ENCODE peak calls at places on chromosomes 5 and 9, in eight cellular contexts. B is OCI-LY7; E is astrocyte of the spinal cord; Z is CD8-positive, alpha-beta T cell; H is hepatocyte; I is AG04450; D is adrenal gland; M is heart right ventricle. S is an unnamed sample.

GRCh38 chr9:127588740-127589506 is 23.2 kb upstream of the STXBP1 start:
- DNase-seq in B (no peak), E (no peak), Z (no peak), H (no peak), I (no peak), D (no peak), M (no peak), S (no peak)

GRCh38 chr5:115098041-115098702 is 71.5 kb downstream of the TRIM36 start:
- DNase-seq in B (peak), E (peak), Z (no peak), H (peak), I (peak), D (peak), M (no peak), S (peak)

GRCh38 chr5:143066556-143067281 is 296.5 kb downstream of the ARHGAP26 start:
- DNase-seq in B (peak), E (no peak), Z (no peak), H (no peak), I (no peak), D (no peak), M (no peak), S (no peak)

GRCh38 chr9:137970686-137971476 is 93.3 kb downstream of the CACNA1B start:
- DNase-seq in B (no peak), E (no peak), Z (peak), H (peak), I (no peak), D (no peak), M (no peak), S (no peak)

GRCh38 chr5:163105456-163105855 is 331.9 kb upstream of the CCNG1 start:
- DNase-seq in B (no peak), E (peak), Z (no peak), H (peak), I (no peak), D (no peak), M (no peak), S (no peak)

GRCh38 chr9:98074119-98074990 is 17.8 kb downstream of the NANS start:
- DNase-seq in B (peak), E (peak), Z (peak), H (peak), I (no peak), D (peak), M (peak), S (peak)

GRCh38 chr5:51651476-51651875 is 268.2 kb downstream of the ISL1 start:
- DNase-seq in B (no peak), E (peak), Z (no peak), H (no peak), I (no peak), D (no peak), M (no peak), S (no peak)

GRCh38 chr5:1177826-1178528 is 23.4 kb upstream of the SLC6A19 start:
- DNase-seq in B (no peak), E (no peak), Z (no peak), H (no peak), I (no peak), D (peak), M (no peak), S (no peak)

GRCh38 chr9:130627896-130628792 is 36.2 kb upstream of the PRDM12 start:
- DNase-seq in B (no peak), E (no peak), Z (no peak), H (no peak), I (no peak), D (no peak), M (no peak), S (no peak)

GRCh38 chr9:134319306-134320194 is 6.7 kb upstream of the RXRA start:
- DNase-seq in B (no peak), E (no peak), Z (no peak), H (no peak), I (no peak), D (no peak), M (peak), S (no peak)

GRCh38 chr5:41832430-41832829 is 37.8 kb downstream of the OXCT1 start:
- DNase-seq in B (no peak), E (no peak), Z (no peak), H (no peak), I (no peak), D (no peak), M (no peak), S (no peak)

GRCh38 chr9:135602789-135603481 is 36.4 kb downstream of the GLT6D1 start:
- DNase-seq in B (peak), E (peak), Z (peak), H (peak), I (no peak), D (peak), M (no peak), S (peak)

GRCh38 chr9:108622467-108622866 is 233.3 kb downstream of the ACTL7B start:
- DNase-seq in B (no peak), E (peak), Z (no peak), H (no peak), I (no peak), D (no peak), M (no peak), S (peak)

GRCh38 chr5:142385194-142385593 is 60.4 kb upstream of the SPRY4 start:
- DNase-seq in B (no peak), E (peak), Z (no peak), H (no peak), I (peak), D (no peak), M (no peak), S (peak)

GRCh38 chr9:133109931-133110650 is 10.9 kb downstream of the RALGDS start:
- DNase-seq in B (no peak), E (no peak), Z (no peak), H (no peak), I (no peak), D (no peak), M (no peak), S (no peak)

GRCh38 chr5:26791021-26791420 is 247.4 kb downstream of the CDH9 start:
- DNase-seq in B (no peak), E (no peak), Z (no peak), H (no peak), I (no peak), D (no peak), M (no peak), S (peak)

GRCh38 chr9:128911529-128912035 is 9.2 kb upstream of the PHYHD1 start:
- DNase-seq in B (no peak), E (peak), Z (no peak), H (no peak), I (no peak), D (no peak), M (peak), S (no peak)

GRCh38 chr9:131977074-131977838 is 102.4 kb downstream of the MED27 start:
- DNase-seq in B (no peak), E (no peak), Z (no peak), H (no peak), I (no peak), D (no peak), M (no peak), S (no peak)

GRCh38 chr9:134887686-134888602 is 7.3 kb downstream of the FCN2 start:
- DNase-seq in B (no peak), E (no peak), Z (peak), H (no peak), I (no peak), D (peak), M (no peak), S (no peak)

GRCh38 chr5:99320461-99320860 is 391.7 kb upstream of the CHD1 start:
- DNase-seq in B (no peak), E (no peak), Z (no peak), H (peak), I (no peak), D (no peak), M (no peak), S (peak)

GRCh38 chr5:79025054-79025465 is 40.0 kb upstream of the ARSB start:
- DNase-seq in B (peak), E (peak), Z (peak), H (peak), I (peak), D (peak), M (peak), S (peak)

GRCh38 chr5:79023323-79023722 is 38.2 kb upstream of the ARSB start:
- DNase-seq in B (no peak), E (no peak), Z (no peak), H (no peak), I (no peak), D (no peak), M (no peak), S (no peak)

GRCh38 chr5:79023947-79024346 is 38.8 kb upstream of the ARSB start:
- DNase-seq in B (no peak), E (no peak), Z (no peak), H (no peak), I (no peak), D (no peak), M (no peak), S (no peak)

GRCh38 chr5:79021753-79022152 is 36.6 kb upstream of the ARSB start:
- DNase-seq in B (peak), E (no peak), Z (no peak), H (no peak), I (no peak), D (no peak), M (no peak), S (no peak)

GRCh38 chr5:79020861-79021561 is 35.9 kb upstream of the ARSB start:
- DNase-seq in B (peak), E (peak), Z (no peak), H (peak), I (peak), D (peak), M (peak), S (peak)
- H3K4me3 ChIP-seq in B (no peak), E (peak), Z (no peak), H (no peak), I (peak), D (peak), M (peak), S (peak)

DNA sequence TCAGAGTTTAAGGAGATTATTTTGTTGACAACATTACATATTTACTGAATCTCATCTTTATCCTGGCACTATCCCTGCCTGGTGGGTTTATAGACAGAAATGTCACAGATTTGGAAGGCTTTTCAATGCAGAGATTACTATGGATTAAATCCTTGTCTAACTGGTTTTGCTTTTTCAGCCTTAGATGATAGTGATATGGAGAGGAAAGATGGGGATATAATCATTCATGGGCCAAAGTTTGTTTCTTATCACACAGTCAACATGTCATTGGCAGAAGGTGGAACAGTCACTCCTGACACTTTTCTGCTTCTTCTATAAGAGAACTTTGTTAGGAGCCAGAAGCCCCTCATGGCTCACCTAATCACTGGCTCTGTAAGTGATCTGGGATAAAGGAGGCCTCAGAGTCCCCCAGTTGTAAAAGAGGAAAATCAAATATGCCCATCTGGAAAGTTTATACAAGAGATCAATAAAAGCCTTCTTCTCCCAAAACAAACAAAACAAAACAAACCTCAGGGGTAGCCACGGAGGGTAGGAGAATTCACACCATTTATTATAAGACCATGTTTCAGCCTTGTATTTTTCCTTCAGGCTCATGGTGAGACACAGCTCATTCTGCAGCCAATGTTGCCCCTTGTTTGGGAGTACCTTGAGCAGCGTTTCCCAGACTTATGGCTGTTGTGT is 101.2 kb downstream of the PCSK1 start:
- DNase-seq in B (no peak), E (no peak), Z (no peak), H (no peak), I (no peak), D (no peak), M (no peak), S (no peak)
- TF ChIP-seq CTCF in B (no peak), E (no peak), Z (no peak), H (no peak), I (no peak), D (no peak), M (no peak), S (no peak)

GRCh38 chr9:19782005-19782404 is 6.8 kb downstream of the SLC24A2 start:
- DNase-seq in B (no peak), E (peak), Z (no peak), H (peak), I (no peak), D (no peak), M (no peak), S (peak)

GRCh38 chr9:19788614-19789271 is at the start of gene SLC24A2:
- DNase-seq in B (no peak), E (no peak), Z (no peak), H (peak), I (no peak), D (peak), M (no peak), S (no peak)

GRCh38 chr9:19788152-19788551 is 685 bp downstream of the SLC24A2 start:
- DNase-seq in B (no peak), E (no peak), Z (no peak), H (no peak), I (no peak), D (no peak), M (no peak), S (no peak)

GRCh38 chr9:19785230-19785629 is 3.6 kb downstream of the SLC24A2 start:
- DNase-seq in B (no peak), E (no peak), Z (no peak), H (no peak), I (no peak), D (no peak), M (no peak), S (no peak)

DNA sequence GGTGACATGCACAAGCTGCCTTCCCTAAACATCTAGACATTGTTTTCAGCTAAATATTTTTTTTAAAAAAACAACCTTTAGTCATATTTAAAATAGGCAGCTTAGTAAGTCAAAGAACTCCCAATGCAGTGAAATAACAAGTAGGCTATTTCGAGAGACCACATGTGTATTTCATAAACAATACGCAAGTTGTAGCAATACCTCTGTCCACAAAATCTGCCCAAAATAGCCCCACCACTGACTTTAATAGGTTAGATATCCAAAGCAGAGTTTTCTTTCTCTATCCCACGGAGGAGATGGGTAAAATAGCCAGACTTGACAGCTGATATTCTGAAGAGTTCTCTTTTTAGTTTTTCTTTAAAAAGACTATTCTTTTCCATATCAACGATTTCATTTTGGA is 1.2 kb downstream of the SLC24A2 start:
- DNase-seq in B (no peak), E (no peak), Z (no peak), H (no peak), I (no peak), D (no peak), M (no peak), S (no peak)
- H3K4me3 ChIP-seq in B (no peak), E (no peak), Z (no peak), H (no peak), I (no peak), D (no peak), M (no peak), S (no peak)

GRCh38 chr5:179188636-179189035 is 128.5 kb downstream of the ZNF354C start:
- DNase-seq in B (no peak), E (no peak), Z (no peak), H (no peak), I (no peak), D (no peak), M (no peak), S (no peak)

GRCh38 chr5:179186801-179187200 is 126.6 kb downstream of the ZNF354C start:
- DNase-seq in B (no peak), E (no peak), Z (no peak), H (no peak), I (no peak), D (no peak), M (no peak), S (no peak)

GRCh38 chr5:179187681-179188575 is 127.8 kb downstream of the ZNF354C start:
- DNase-seq in B (no peak), E (no peak), Z (no peak), H (no peak), I (no peak), D (no peak), M (no peak), S (no peak)

GRCh38 chr5:179186092-179186419 is 125.9 kb downstream of the ZNF354C start:
- DNase-seq in B (no peak), E (no peak), Z (no peak), H (no peak), I (no peak), D (no peak), M (no peak), S (no peak)

GRCh38 chr5:179187229-179187678 is 127.1 kb downstream of the ZNF354C start:
- DNase-seq in B (no peak), E (no peak), Z (no peak), H (peak), I (no peak), D (no peak), M (no peak), S (no peak)
- TF ChIP-seq CTCF in B (no peak), E (no peak), Z (no peak), H (peak), I (peak), D (no peak), M (no peak), S (peak)

DNA sequence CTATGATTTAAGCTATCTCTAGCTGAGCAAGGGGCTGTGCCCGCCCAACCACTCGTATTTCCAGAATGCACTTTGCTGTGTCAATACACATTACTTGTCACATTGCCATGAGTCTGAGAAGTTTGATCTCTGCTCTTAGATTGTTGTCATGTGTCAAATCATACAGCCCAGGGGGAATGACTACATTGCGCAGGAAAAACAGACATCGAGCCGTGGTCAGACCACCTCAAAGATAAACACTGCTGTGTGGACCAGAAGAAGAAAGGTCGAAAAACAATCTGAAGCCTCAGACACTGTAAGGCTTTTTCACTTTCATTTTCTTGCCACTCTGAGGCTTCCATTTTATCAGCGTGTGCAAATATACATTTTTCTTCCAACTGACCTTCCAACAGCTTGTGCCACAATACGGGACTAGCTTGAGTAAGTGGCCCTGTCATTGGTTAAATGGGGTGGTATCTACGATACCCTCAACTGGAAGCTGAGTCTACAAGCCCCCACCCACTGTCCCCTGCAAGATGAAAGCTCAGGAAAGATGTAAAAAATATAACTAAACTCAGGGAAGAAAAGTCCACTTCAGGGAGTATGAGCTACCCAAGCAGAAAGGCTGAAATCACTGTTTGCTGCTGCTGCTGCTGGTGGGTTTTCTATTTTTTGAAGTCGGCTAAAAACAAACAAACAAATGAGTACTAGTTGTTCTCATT is 603.0 kb downstream of the BNC2 start:
- DNase-seq in B (no peak), E (peak), Z (no peak), H (peak), I (no peak), D (no peak), M (no peak), S (peak)
- H3K4me3 ChIP-seq in B (no peak), E (peak), Z (no peak), H (no peak), I (peak), D (peak), M (peak), S (peak)

GRCh38 chr5:135830384-135831275 is 3.8 kb upstream of the SLC25A48 start:
- DNase-seq in B (no peak), E (no peak), Z (peak), H (no peak), I (no peak), D (no peak), M (no peak), S (no peak)
- TF ChIP-seq CTCF in B (peak), E (no peak), Z (no peak), H (no peak), I (no peak), D (no peak), M (no peak), S (no peak)

DNA sequence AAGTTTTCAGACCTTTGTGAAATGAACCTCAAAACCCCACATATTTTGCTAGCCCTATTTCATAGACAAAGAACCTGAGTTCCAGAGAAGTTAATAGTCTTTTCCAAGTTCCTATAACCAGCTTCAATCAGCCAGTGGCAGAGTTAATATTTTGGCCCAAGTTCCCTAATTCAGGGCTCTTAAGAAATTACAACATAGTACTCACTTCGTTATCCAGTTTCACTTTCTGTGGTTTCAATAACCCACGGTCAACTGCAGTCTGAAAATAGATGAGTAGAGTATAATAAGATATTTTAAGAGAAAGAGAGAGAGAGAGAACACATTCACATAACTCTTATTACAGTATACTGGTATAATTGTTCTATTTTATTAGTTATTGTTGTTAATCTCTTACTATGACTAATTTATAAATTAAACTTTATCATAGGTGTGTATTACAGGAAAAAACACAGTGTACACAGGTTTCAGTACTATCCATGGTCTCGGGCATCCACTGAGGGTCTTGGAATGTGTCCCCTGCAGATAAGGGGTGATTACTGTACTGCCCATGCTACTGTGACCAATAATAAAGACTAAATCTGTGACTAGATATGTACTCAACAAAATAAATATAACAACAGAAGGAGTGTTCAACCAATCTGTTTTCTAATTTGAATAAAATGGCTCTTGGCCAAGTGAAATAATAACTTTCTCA is 9.3 kb upstream of the MYOT start:
- DNase-seq in B (no peak), E (no peak), Z (no peak), H (no peak), I (no peak), D (no peak), M (no peak), S (peak)
- H3K4me3 ChIP-seq in B (no peak), E (no peak), Z (no peak), H (no peak), I (no peak), D (peak), M (peak), S (no peak)

GRCh38 chr9:95128177-95128524 is 189.4 kb downstream of the FANCC start:
- DNase-seq in B (no peak), E (no peak), Z (no peak), H (no peak), I (no peak), D (no peak), M (no peak), S (no peak)

GRCh38 chr9:95125652-95126051 is 191.9 kb downstream of the FANCC start:
- DNase-seq in B (no peak), E (no peak), Z (no peak), H (no peak), I (no peak), D (no peak), M (no peak), S (no peak)

GRCh38 chr9:95129651-95130291 is 187.7 kb downstream of the FANCC start:
- DNase-seq in B (no peak), E (no peak), Z (no peak), H (no peak), I (no peak), D (no peak), M (no peak), S (no peak)

GRCh38 chr9:95126739-95127138 is 190.8 kb downstream of the FANCC start:
- DNase-seq in B (no peak), E (no peak), Z (no peak), H (no peak), I (no peak), D (no peak), M (no peak), S (no peak)

GRCh38 chr9:95127249-95128176 is 190.0 kb downstream of the FANCC start:
- DNase-seq in B (peak), E (peak), Z (peak), H (peak), I (peak), D (peak), M (peak), S (peak)
- TF ChIP-seq CTCF in B (peak), E (peak), Z (peak), H (peak), I (peak), D (peak), M (peak), S (peak)

S was measured in choroid plexus epithelial cell.